ENCODE peak calls at places on chromosomes 5 and 9, in five cellular contexts. One of them, this sample, is unnamed.

GRCh38 chr5:156121234-156121633 is 205.7 kb upstream of the SGCD start:
- DNase-seq in HepG2: no peak
- DNase-seq in WTC11: no peak
- DNase-seq in K562: no peak
- DNase-seq in A549: no peak
- DNase-seq in this sample: no peak

GRCh38 chr9:132743886-132744544 is 73.8 kb downstream of the GTF3C4 start:
- DNase-seq in WTC11: no peak
- DNase-seq in HepG2: no peak
- DNase-seq in K562: no peak
- DNase-seq in A549: no peak
- DNase-seq in this sample: no peak

GRCh38 chr9:93588641-93589609 is 12.5 kb downstream of the PHF2 start:
- DNase-seq in HepG2: no peak
- DNase-seq in WTC11: no peak
- DNase-seq in A549: no peak
- DNase-seq in K562: no peak
- DNase-seq in this sample: no peak

GRCh38 chr5:131988601-131989000 is 22.9 kb downstream of the ACSL6 start:
- DNase-seq in K562: no peak
- DNase-seq in HepG2: no peak
- DNase-seq in A549: no peak
- DNase-seq in WTC11: no peak
- DNase-seq in this sample: no peak

GRCh38 chr5:66306105-66306843 is 162.2 kb downstream of the SREK1 start:
- DNase-seq in HepG2: peak; percentile 55
- DNase-seq in A549: peak; percentile 77
- DNase-seq in WTC11: peak; percentile 59
- DNase-seq in K562: peak; percentile 69
- DNase-seq in this sample: no peak

GRCh38 chr9:87519415-87519989 is 21.8 kb downstream of the DAPK1 start:
- DNase-seq in A549: no peak
- DNase-seq in K562: no peak
- DNase-seq in WTC11: no peak
- DNase-seq in HepG2: no peak
- DNase-seq in this sample: no peak

GRCh38 chr5:36531401-36531800 is 75.0 kb upstream of the SLC1A3 start:
- DNase-seq in WTC11: no peak
- DNase-seq in HepG2: no peak
- DNase-seq in K562: no peak
- DNase-seq in A549: no peak
- DNase-seq in this sample: no peak

GRCh38 chr9:6224393-6225154 is 9.0 kb downstream of the IL33 start:
- DNase-seq in A549: no peak
- DNase-seq in K562: no peak
- DNase-seq in HepG2: no peak
- DNase-seq in WTC11: no peak
- DNase-seq in this sample: no peak

GRCh38 chr9:97668485-97668884 is 28.7 kb downstream of the XPA start:
- DNase-seq in A549: no peak
- DNase-seq in HepG2: no peak
- DNase-seq in WTC11: no peak
- DNase-seq in K562: no peak
- DNase-seq in this sample: no peak

GRCh38 chr5:32642276-32643002 is 57.1 kb downstream of the SUB1 start:
- DNase-seq in A549: peak; percentile 15
- DNase-seq in WTC11: no peak
- DNase-seq in HepG2: peak; percentile 55
- DNase-seq in K562: no peak
- DNase-seq in this sample: no peak

GRCh38 chr9:16236326-16236725 is 634.1 kb downstream of the BNC2 start:
- DNase-seq in WTC11: no peak
- DNase-seq in HepG2: no peak
- DNase-seq in K562: no peak
- DNase-seq in A549: no peak
- DNase-seq in this sample: no peak

GRCh38 chr5:103505581-103506305 is 56.8 kb downstream of the NUDT12 start:
- DNase-seq in HepG2: no peak
- DNase-seq in K562: no peak
- DNase-seq in WTC11: no peak
- DNase-seq in A549: no peak
- DNase-seq in this sample: no peak

GRCh38 chr5:14180437-14180836 is 37.3 kb downstream of the TRIO start:
- DNase-seq in A549: no peak
- DNase-seq in WTC11: no peak
- DNase-seq in K562: no peak
- DNase-seq in HepG2: no peak
- DNase-seq in this sample: no peak

GRCh38 chr5:149437369-149438040 is 58.4 kb upstream of the IL17B start:
- DNase-seq in K562: no peak
- DNase-seq in WTC11: no peak
- DNase-seq in A549: no peak
- DNase-seq in HepG2: no peak
- DNase-seq in this sample: no peak

GRCh38 chr9:16729656-16730055 is 140.8 kb downstream of the BNC2 start:
- DNase-seq in HepG2: no peak
- DNase-seq in WTC11: no peak
- DNase-seq in A549: no peak
- DNase-seq in K562: no peak
- DNase-seq in this sample: no peak

GRCh38 chr5:143061161-143061945 is 291.2 kb downstream of the ARHGAP26 start:
- DNase-seq in HepG2: no peak
- DNase-seq in A549: no peak
- DNase-seq in K562: no peak
- DNase-seq in WTC11: no peak
- DNase-seq in this sample: no peak

GRCh38 chr5:92364986-92365550 is 982.0 kb upstream of the ARRDC3 start:
- DNase-seq in WTC11: no peak
- DNase-seq in A549: no peak
- DNase-seq in HepG2: no peak
- DNase-seq in K562: no peak
- DNase-seq in this sample: no peak

GRCh38 chr5:61311836-61312808 is 19.9 kb upstream of the ZSWIM6 start:
- DNase-seq in A549: no peak
- DNase-seq in WTC11: no peak
- DNase-seq in K562: no peak
- DNase-seq in HepG2: no peak
- DNase-seq in this sample: no peak

GRCh38 chr9:97470076-97470475 is 31.4 kb upstream of the TMOD1 start:
- DNase-seq in A549: no peak
- DNase-seq in HepG2: no peak
- DNase-seq in WTC11: peak; percentile 43
- DNase-seq in K562: peak; percentile 15
- DNase-seq in this sample: no peak

GRCh38 chr9:114011313-114011712 is 66.8 kb downstream of the AMBP start:
- DNase-seq in WTC11: peak; percentile 3
- DNase-seq in A549: no peak
- DNase-seq in HepG2: no peak
- DNase-seq in K562: no peak
- DNase-seq in this sample: no peak

GRCh38 chr5:74402553-74402952 is 238.0 kb downstream of the ENC1 start:
- DNase-seq in K562: no peak
- DNase-seq in HepG2: no peak
- DNase-seq in A549: no peak
- DNase-seq in WTC11: no peak
- DNase-seq in this sample: no peak

GRCh38 chr5:150523472-150524350 is 15.8 kb downstream of the NDST1 start:
- DNase-seq in A549: peak; percentile 75
- DNase-seq in K562: peak; percentile 57
- DNase-seq in HepG2: peak; percentile 73
- DNase-seq in WTC11: peak; percentile 48
- DNase-seq in this sample: no peak

GRCh38 chr9:87655731-87656130 is 70.2 kb upstream of the CTSL start:
- DNase-seq in HepG2: no peak
- DNase-seq in WTC11: no peak
- DNase-seq in A549: no peak
- DNase-seq in K562: no peak
- DNase-seq in this sample: no peak

GRCh38 chr5:82820188-82820587 is 257.0 kb downstream of the TMEM167A start:
- DNase-seq in K562: no peak
- DNase-seq in A549: no peak
- DNase-seq in WTC11: no peak
- DNase-seq in HepG2: no peak
- DNase-seq in this sample: no peak

GRCh38 chr5:158364367-158364766 is 505.4 kb upstream of the CLINT1 start:
- DNase-seq in HepG2: no peak
- DNase-seq in K562: no peak
- DNase-seq in WTC11: peak; percentile 22
- DNase-seq in A549: no peak
- DNase-seq in this sample: no peak

GRCh38 chr5:95826949-95827595 is 4.5 kb upstream of the GLRX start:
- DNase-seq in K562: no peak
- DNase-seq in A549: no peak
- DNase-seq in HepG2: peak; percentile 86
- DNase-seq in WTC11: no peak
- DNase-seq in this sample: no peak

GRCh38 chr9:20024159-20024571 is 235.3 kb upstream of the SLC24A2 start:
- DNase-seq in WTC11: no peak
- DNase-seq in HepG2: no peak
- DNase-seq in K562: no peak
- DNase-seq in A549: no peak
- DNase-seq in this sample: no peak
- TF ChIP-seq ESRRA in WTC11: no peak
- TF ChIP-seq ESRRA in HepG2: no peak
- TF ChIP-seq ESRRA in K562: no peak
- TF ChIP-seq ESRRA in A549: no peak
- TF ChIP-seq ESRRA in this sample: no peak

DNA sequence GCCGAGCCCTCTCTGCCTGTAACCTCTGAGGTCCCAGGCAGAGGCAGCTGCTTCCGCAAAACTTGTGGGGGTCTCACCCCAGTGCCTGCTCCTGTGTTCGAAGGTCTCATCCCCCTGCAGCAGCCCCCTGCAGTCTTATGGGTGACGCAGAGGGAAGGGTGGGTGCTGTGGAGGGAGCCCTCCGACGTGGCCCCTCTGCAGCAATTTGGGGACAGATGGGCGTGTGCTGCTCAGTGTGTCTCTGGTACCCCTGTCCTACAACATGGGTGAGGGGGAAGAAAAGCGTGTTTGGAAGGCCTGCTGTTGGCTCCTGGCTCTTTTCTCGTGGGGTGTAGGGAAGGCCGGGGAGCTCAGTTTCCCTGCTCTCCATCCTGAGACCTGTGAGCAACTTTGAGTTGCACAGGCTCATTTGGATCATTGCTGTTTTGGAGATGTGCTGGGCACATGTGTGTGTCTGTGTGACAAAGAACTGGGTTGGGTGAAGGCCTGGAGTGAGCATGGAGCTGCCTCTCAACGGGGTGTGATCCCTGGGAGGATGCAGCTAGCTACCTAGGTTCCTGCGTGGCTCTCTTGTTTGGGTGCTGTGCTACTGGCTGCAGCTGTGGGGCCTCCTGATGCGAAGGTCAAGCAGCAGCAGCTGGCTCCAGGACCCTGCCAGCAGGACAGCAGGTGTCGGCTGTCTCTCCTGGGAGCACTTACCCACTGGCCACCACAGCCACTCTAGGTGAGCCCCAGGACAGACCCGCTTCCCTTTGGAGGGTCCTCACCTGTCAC is 179.6 kb upstream of the PITX1 start:
- DNase-seq in A549: no peak
- DNase-seq in K562: no peak
- DNase-seq in HepG2: no peak
- DNase-seq in WTC11: no peak
- DNase-seq in this sample: no peak
- TF ChIP-seq ESRRA in A549: no peak
- TF ChIP-seq ESRRA in K562: no peak
- TF ChIP-seq ESRRA in HepG2: no peak
- TF ChIP-seq ESRRA in WTC11: no peak
- TF ChIP-seq ESRRA in this sample: no peak

GRCh38 chr9:134536101-134536900 is 105.3 kb upstream of the COL5A1 start:
- DNase-seq in K562: no peak
- DNase-seq in WTC11: no peak
- DNase-seq in HepG2: no peak
- DNase-seq in A549: no peak
- DNase-seq in this sample: no peak
- TF ChIP-seq ESRRA in K562: no peak
- TF ChIP-seq ESRRA in WTC11: no peak
- TF ChIP-seq ESRRA in HepG2: no peak
- TF ChIP-seq ESRRA in A549: no peak
- TF ChIP-seq ESRRA in this sample: no peak

GRCh38 chr9:122642226-122642625 is 15.2 kb downstream of the OR1B1 start:
- DNase-seq in K562: no peak
- DNase-seq in HepG2: no peak
- DNase-seq in A549: no peak
- DNase-seq in WTC11: peak; percentile 12
- DNase-seq in this sample: no peak
- TF ChIP-seq ESRRA in K562: no peak
- TF ChIP-seq ESRRA in HepG2: no peak
- TF ChIP-seq ESRRA in A549: no peak
- TF ChIP-seq ESRRA in WTC11: no peak
- TF ChIP-seq ESRRA in this sample: no peak

GRCh38 chr5:165334186-165334585 is 1828.8 kb downstream of the MAT2B start:
- DNase-seq in K562: no peak
- DNase-seq in HepG2: no peak
- DNase-seq in WTC11: no peak
- DNase-seq in A549: no peak
- DNase-seq in this sample: no peak
- TF ChIP-seq ESRRA in K562: no peak
- TF ChIP-seq ESRRA in HepG2: no peak
- TF ChIP-seq ESRRA in WTC11: no peak
- TF ChIP-seq ESRRA in A549: no peak
- TF ChIP-seq ESRRA in this sample: no peak

GRCh38 chr5:113271753-113272454 is 162.9 kb downstream of the TSSK1B start:
- DNase-seq in K562: no peak
- DNase-seq in HepG2: no peak
- DNase-seq in A549: no peak
- DNase-seq in WTC11: no peak
- DNase-seq in this sample: no peak

GRCh38 chr5:113276493-113276892 is 158.3 kb downstream of the TSSK1B start:
- DNase-seq in A549: no peak
- DNase-seq in K562: no peak
- DNase-seq in WTC11: no peak
- DNase-seq in HepG2: no peak
- DNase-seq in this sample: no peak

GRCh38 chr5:113276001-113276400 is 158.8 kb downstream of the TSSK1B start:
- DNase-seq in A549: no peak
- DNase-seq in WTC11: peak; percentile 28
- DNase-seq in K562: no peak
- DNase-seq in HepG2: no peak
- DNase-seq in this sample: no peak

GRCh38 chr5:113273949-113274348 is 160.8 kb downstream of the TSSK1B start:
- DNase-seq in K562: no peak
- DNase-seq in A549: no peak
- DNase-seq in HepG2: no peak
- DNase-seq in WTC11: no peak
- DNase-seq in this sample: no peak

GRCh38 chr5:113274836-113275414 is 159.9 kb downstream of the TSSK1B start:
- DNase-seq in K562: no peak
- DNase-seq in WTC11: peak; percentile 37
- DNase-seq in A549: no peak
- DNase-seq in HepG2: no peak
- DNase-seq in this sample: no peak
- TF ChIP-seq ESRRA in K562: no peak
- TF ChIP-seq ESRRA in WTC11: no peak
- TF ChIP-seq ESRRA in A549: no peak
- TF ChIP-seq ESRRA in HepG2: no peak
- TF ChIP-seq ESRRA in this sample: no peak